ENCODE peak calls at places on chromosomes 1 and 21, in five cellular contexts. J, Z, R, Q and B are unnamed samples.

GRCh38 chr21:19900149-19900548 is 1098.1 kb upstream of the NCAM2 start:
- DNase-seq in R (no peak), J (no peak), Q (no peak), Z (no peak), B (no peak)

GRCh38 chr1:146007048-146007784 is 10.8 kb upstream of the TXNIP start:
- DNase-seq in Q (peak), R (peak), J (peak), Z (peak), B (peak)

GRCh38 chr1:82700476-82700875 is 899.7 kb downstream of the ADGRL2 start:
- DNase-seq in J (no peak), Z (no peak), R (no peak), Q (no peak), B (no peak)

GRCh38 chr1:41238311-41239094 is 3.6 kb downstream of the SCMH1 start:
- DNase-seq in Q (no peak), R (peak), Z (no peak), J (no peak), B (peak)

GRCh38 chr1:46517010-46517600 is 27.5 kb downstream of the DMBX1 start:
- DNase-seq in Q (no peak), Z (no peak), J (no peak), R (no peak), B (no peak)

GRCh38 chr1:232377494-232377770 is 252.5 kb downstream of the SIPA1L2 start:
- DNase-seq in Z (no peak), Q (no peak), R (peak), J (no peak), B (no peak)

GRCh38 chr21:37532868-37533780 is 166.6 kb downstream of the DYRK1A start:
- DNase-seq in Z (no peak), J (no peak), R (peak), Q (no peak), B (no peak)

GRCh38 chr1:187471555-187471954 is 642.8 kb downstream of the PLA2G4A start:
- DNase-seq in J (no peak), R (no peak), Z (no peak), Q (no peak), B (no peak)

GRCh38 chr1:185227161-185227560 is 70.2 kb downstream of the SWT1 start:
- DNase-seq in Z (no peak), R (no peak), Q (no peak), J (no peak), B (no peak)

GRCh38 chr21:32256873-32257620 is 21.8 kb downstream of the MIS18A start:
- DNase-seq in Z (no peak), R (peak), Q (peak), J (no peak), B (peak)

GRCh38 chr1:167899253-167899681 is 14.7 kb downstream of the ADCY10 start:
- DNase-seq in R (peak), Q (peak), J (no peak), Z (no peak), B (no peak)

GRCh38 chr1:155970531-155971167 is 7.7 kb downstream of the ARHGEF2 start:
- DNase-seq in Z (no peak), J (no peak), R (peak), Q (peak), B (peak)

GRCh38 chr1:209756608-209757445 is 974 bp downstream of the TRAF3IP3 start:
- DNase-seq in R (no peak), Q (no peak), Z (no peak), J (no peak), B (no peak)

GRCh38 chr1:172647110-172647564 is 11.8 kb upstream of the FASLG start:
- DNase-seq in Z (no peak), R (no peak), J (no peak), Q (no peak), B (no peak)

GRCh38 chr21:27954806-27955205 is 987.9 kb upstream of the ADAMTS5 start:
- DNase-seq in Z (no peak), R (no peak), Q (peak), J (no peak), B (peak)

GRCh38 chr1:219442575-219442974 is 170.3 kb downstream of the ZC3H11B start:
- DNase-seq in R (peak), Q (no peak), Z (no peak), J (no peak), B (peak)

GRCh38 chr1:202210370-202210769 is 16.8 kb downstream of the LGR6 start:
- DNase-seq in Q (peak), J (no peak), Z (no peak), R (no peak), B (peak)

GRCh38 chr1:14602131-14602530 is 3.6 kb downstream of the KAZN start:
- DNase-seq in R (peak), Q (no peak), Z (no peak), J (no peak), B (no peak)

GRCh38 chr21:17775431-17776126 is 43.6 kb downstream of the C21orf91 start:
- DNase-seq in Z (no peak), Q (no peak), R (no peak), J (no peak), B (no peak)

GRCh38 chr1:92872719-92873118 is 40.9 kb downstream of the RPL5 start:
- DNase-seq in J (no peak), R (no peak), Q (no peak), Z (no peak), B (no peak)

GRCh38 chr1:109056064-109056463 is 14.2 kb upstream of the WDR47 start:
- DNase-seq in Z (no peak), J (no peak), Q (no peak), R (no peak), B (no peak)

GRCh38 chr21:32554832-32555436 is 30.4 kb downstream of the TCP10L start:
- DNase-seq in R (no peak), J (no peak), Z (no peak), Q (no peak), B (no peak)

GRCh38 chr1:26097696-26098095 is 13.9 kb upstream of the PDIK1L start:
- DNase-seq in Q (no peak), Z (no peak), J (no peak), R (no peak), B (peak)

GRCh38 chr1:25728301-25728935 is 71.6 kb upstream of the SELENON start:
- DNase-seq in J (no peak), Z (no peak), Q (no peak), R (no peak), B (no peak)

GRCh38 chr1:220700591-220701179 is 10.5 kb downstream of the C1orf115 start:
- DNase-seq in Q (no peak), Z (no peak), R (no peak), J (no peak), B (no peak)

GRCh38 chr21:31900121-31900895 is 27.5 kb downstream of the HUNK start:
- DNase-seq in J (no peak), Z (no peak), R (no peak), Q (no peak), B (no peak)

GRCh38 chr21:18716578-18717138 is 313.1 kb upstream of the TMPRSS15 start:
- DNase-seq in Z (no peak), J (no peak), Q (no peak), R (no peak), B (no peak)

GRCh38 chr21:35599164-35599563 is 461.2 kb downstream of the SETD4 start:
- DNase-seq in Q (no peak), R (no peak), J (no peak), Z (no peak), B (no peak)

GRCh38 chr21:32597205-32597604 is 11.9 kb upstream of the TCP10L start:
- DNase-seq in Q (peak), J (no peak), Z (no peak), R (peak), B (peak)

GRCh38 chr1:182337736-182338571 is 53.6 kb downstream of the GLUL start:
- DNase-seq in J (no peak), Q (no peak), Z (no peak), R (peak), B (no peak)

GRCh38 chr1:224542783-224543440 is 73.2 kb upstream of the CNIH3 start:
- DNase-seq in Q (peak), Z (no peak), J (no peak), R (peak), B (peak)

GRCh38 chr1:150620919-150621318 is 8.5 kb downstream of the ENSA start:
- DNase-seq in R (no peak), Q (no peak), J (no peak), Z (no peak), B (no peak)

GRCh38 chr1:150621497-150622113 is 7.8 kb downstream of the ENSA start:
- DNase-seq in R (peak), J (peak), Z (peak), Q (peak), B (peak)

GRCh38 chr1:150615346-150616201 is 13.8 kb downstream of the ENSA start:
- DNase-seq in R (no peak), J (no peak), Z (no peak), Q (no peak), B (no peak)

GRCh38 chr1:150622219-150622975 is 7.0 kb downstream of the ENSA start:
- DNase-seq in J (no peak), Q (no peak), R (peak), Z (peak), B (no peak)

DNA sequence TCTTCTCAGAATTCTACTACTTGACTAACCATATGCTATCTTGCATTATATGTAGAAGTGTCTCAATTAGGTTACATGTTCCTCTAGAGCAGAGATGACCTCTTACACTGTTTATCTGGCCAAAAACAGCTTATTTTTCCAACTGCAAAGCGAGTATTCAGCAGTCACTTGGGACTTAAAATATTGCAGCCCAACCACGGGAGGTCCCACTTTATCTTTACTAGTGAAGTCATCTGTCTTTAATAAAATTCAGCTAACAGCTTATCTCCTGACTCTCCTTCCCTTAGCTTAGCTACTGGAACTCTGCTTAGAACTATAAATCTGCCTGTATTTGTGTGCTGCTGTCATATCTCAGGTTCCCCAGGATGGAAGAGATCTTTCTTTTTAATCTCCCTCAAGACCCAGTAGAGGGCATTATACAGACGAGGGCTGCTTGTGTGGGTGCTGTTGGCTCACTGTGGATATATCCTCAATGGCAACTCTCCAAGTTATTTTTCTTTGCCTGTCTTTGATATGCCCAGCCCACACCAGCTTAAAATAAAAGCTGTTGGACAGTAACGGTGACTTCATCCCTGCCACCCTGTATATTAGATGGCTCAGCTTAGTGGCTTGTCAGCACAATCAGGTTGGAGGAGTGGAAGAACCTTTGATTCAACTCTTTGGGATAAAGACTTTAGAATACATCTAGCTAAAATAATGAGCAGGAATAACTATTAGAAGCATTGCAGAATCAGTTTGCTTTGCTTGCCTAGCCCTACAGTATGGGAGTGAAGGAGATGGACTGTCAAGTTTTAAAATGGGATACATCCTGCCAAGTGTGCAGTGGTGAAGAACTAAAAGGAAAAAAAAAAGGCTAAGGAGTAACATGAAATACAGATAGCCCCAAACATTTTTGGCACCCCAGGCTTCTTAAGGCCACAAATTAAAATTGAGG is 9.6 kb downstream of the ENSA start:
- DNase-seq in Q (peak), R (peak), J (no peak), Z (no peak), B (peak)
- TF ChIP-seq CTCF in Q (peak), R (peak), J (no peak), Z (no peak), B (peak)

GRCh38 chr1:107550358-107550757 is 409.5 kb downstream of the NTNG1 start:
- DNase-seq in R (no peak), Z (no peak), J (no peak), Q (no peak), B (no peak)

GRCh38 chr1:107559881-107560280 is 405.1 kb downstream of the VAV3 start:
- DNase-seq in J (no peak), Q (no peak), Z (no peak), R (peak), B (no peak)

GRCh38 chr1:107557095-107557494 is 407.9 kb downstream of the VAV3 start:
- DNase-seq in R (no peak), Q (no peak), J (no peak), Z (no peak), B (no peak)

GRCh38 chr1:107551491-107551890 is 410.7 kb downstream of the NTNG1 start:
- DNase-seq in J (no peak), Z (no peak), R (no peak), Q (no peak), B (no peak)

GRCh38 chr1:107555578-107555977 is 409.4 kb downstream of the VAV3 start:
- DNase-seq in J (no peak), Q (no peak), Z (no peak), R (no peak), B (no peak)
- TF ChIP-seq CTCF in J (no peak), Q (no peak), Z (no peak), R (no peak), B (no peak)

DNA sequence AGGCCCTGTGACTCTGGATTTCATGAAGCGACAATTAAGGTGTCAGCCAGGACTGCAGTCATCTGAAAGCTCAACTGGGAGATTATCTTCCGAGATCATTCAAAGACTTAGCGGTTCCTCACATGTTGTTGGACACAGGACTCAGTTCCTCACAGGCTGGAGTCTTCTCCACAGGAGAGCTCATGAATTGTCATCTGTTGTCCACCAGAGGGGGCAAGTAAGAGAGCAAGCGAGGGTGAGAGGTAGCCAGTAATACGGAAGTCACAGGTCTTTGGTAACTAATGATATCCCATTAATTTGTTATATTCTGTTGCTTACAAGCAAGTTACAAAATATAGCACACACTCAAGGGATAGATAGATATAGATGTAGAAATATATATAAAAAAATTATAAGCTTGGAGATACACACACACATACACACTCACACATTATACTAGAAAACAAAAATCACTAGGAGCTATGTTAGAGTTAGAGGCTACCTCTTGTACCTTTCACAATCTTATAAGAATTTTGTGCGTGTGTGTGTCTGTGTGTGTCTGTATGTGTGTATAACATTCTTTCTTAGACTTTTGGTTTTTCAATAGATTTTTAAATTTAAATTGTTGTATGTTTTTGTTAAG is 1695.3 kb downstream of the BRINP3 start:
- DNase-seq in Q (peak), Z (peak), R (peak), J (peak), B (no peak)
- TF ChIP-seq CTCF in Q (peak), Z (peak), R (peak), J (peak), B (peak)

DNA sequence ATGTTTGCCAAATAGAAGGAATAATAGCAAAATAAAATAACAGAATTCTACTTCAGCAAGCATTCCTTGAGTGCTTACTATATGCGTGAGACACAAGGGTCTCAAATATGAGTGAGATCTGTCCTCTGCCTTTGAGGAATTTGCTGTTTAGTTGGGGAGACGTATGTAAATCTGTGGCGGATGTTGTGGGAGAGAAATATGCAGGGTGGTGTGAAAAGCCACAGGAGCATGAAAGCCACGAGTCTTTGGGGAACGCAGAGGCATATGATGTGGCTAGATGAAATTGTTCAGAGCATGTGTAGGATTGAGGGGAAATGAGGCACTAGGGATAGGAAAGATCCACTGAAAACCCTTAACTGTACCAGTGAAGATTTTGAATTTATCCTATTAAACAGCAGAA is 244.4 kb downstream of the PBX1 start:
- DNase-seq in Z (no peak), J (no peak), R (peak), Q (no peak), B (no peak)
- TF ChIP-seq CTCF in Z (no peak), J (no peak), R (no peak), Q (no peak), B (no peak)

DNA sequence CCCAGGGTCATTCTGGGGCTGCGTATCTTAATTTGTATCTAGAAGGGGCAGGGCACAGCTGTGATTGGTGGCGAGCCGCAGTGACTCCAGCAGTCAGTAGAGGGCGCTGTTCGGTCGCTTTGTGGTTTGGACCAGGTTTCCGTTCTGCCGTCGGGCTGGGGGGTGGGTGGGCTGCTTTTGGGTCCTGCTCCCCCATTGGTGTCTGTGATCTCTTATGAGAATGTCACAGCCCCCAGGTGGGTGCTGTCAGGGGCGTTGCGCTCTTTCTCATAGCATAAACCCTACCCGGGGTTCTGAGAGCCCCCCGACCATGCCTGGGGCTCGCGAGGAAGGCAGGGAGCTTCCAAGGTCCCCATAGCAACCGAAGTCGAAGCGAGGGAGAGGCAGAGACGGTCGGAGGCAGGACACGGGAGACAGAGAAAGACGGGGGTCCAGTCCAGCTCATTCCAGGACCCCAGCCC is 5.4 kb downstream of the TFF3 start:
- DNase-seq in Q (no peak), Z (peak), J (peak), R (peak), B (no peak)
- TF ChIP-seq CTCF in Q (peak), Z (peak), J (peak), R (peak), B (peak)

GRCh38 chr1:19375621-19376020 is 63.5 kb downstream of the SLC66A1 start:
- DNase-seq in Q (no peak), Z (no peak), R (no peak), J (no peak), B (no peak)
- TF ChIP-seq CTCF in Q (no peak), Z (no peak), R (no peak), J (no peak), B (no peak)